ENCODE peak calls at places on chromosomes 3 and 15, in five cellular contexts. K is esophagus muscularis mucosa, P is A549, X is ovary, G is stomach. Z is an unnamed sample.

GRCh38 chr3:8455451-8456117 is 46.0 kb upstream of the LMCD1 start:
- DNase-seq in K (no peak), P (no peak), X (no peak), G (no peak), Z (no peak)

GRCh38 chr15:59532770-59533379 is 78.7 kb upstream of the GCNT3 start:
- DNase-seq in K (no peak), P (peak; percentile 76), X (peak; percentile 24), G (peak; percentile 25), Z (no peak)

GRCh38 chr3:169812844-169813677 is at the start of the genes LRRC34 and LRRIQ4:
- DNase-seq in K (no peak), P (no peak), X (peak; percentile 59), G (peak; percentile 69), Z (peak; percentile 70)

GRCh38 chr3:23170306-23170705 is 32.8 kb upstream of the UBE2E2 start:
- DNase-seq in K (no peak), P (peak; percentile 8), X (no peak), G (no peak), Z (no peak)

GRCh38 chr3:115713247-115713646 is 89.9 kb downstream of the GAP43 start:
- DNase-seq in K (no peak), P (no peak), X (no peak), G (peak; percentile 85), Z (no peak)

GRCh38 chr3:124168271-124168670 is 176.3 kb upstream of the ROPN1 start:
- DNase-seq in K (no peak), P (no peak), X (no peak), G (no peak), Z (no peak)

GRCh38 chr3:114411292-114411691 is 117.5 kb downstream of the TIGIT start:
- DNase-seq in K (no peak), P (no peak), X (peak; percentile 44), G (no peak), Z (no peak)

GRCh38 chr15:45425135-45425534 is 46.8 kb upstream of the GATM start:
- DNase-seq in K (peak; percentile 29), P (no peak), X (no peak), G (no peak), Z (no peak)

GRCh38 chr3:119294402-119294888 is 262 bp downstream of the ARHGAP31 start:
- DNase-seq in K (peak; percentile 92), P (peak; percentile 32), X (peak; percentile 57), G (peak; percentile 68), Z (peak; percentile 24)

GRCh38 chr15:91271565-91272153 is 171.6 kb downstream of the SV2B start:
- DNase-seq in K (no peak), P (peak; percentile 76), X (peak; percentile 50), G (peak; percentile 58), Z (peak; percentile 38)

GRCh38 chr3:76943058-76943457 is 96.8 kb upstream of the ROBO2 start:
- DNase-seq in K (no peak), P (no peak), X (no peak), G (no peak), Z (no peak)

GRCh38 chr3:86814918-86815655 is 175.9 kb downstream of the VGLL3 start:
- DNase-seq in K (no peak), P (no peak), X (no peak), G (no peak), Z (no peak)

GRCh38 chr3:100710355-100711198 is 1.3 kb downstream of the TFG start:
- DNase-seq in K (no peak), P (peak; percentile 82), X (no peak), G (peak; percentile 32), Z (no peak)

GRCh38 chr3:190528721-190529120 is 14.8 kb downstream of the IL1RAP start:
- DNase-seq in K (no peak), P (no peak), X (no peak), G (no peak), Z (no peak)

GRCh38 chr3:155741598-155741997 is 3.3 kb downstream of the PLCH1 start:
- DNase-seq in K (no peak), P (no peak), X (no peak), G (no peak), Z (no peak)

GRCh38 chr3:125594581-125595011 is 701 bp downstream of the OSBPL11 start:
- DNase-seq in K (no peak), P (peak; percentile 11), X (peak; percentile 23), G (no peak), Z (peak; percentile 35)

GRCh38 chr15:89749059-89749458 is 2.0 kb downstream of the MESP1 start:
- DNase-seq in K (no peak), P (no peak), X (no peak), G (no peak), Z (no peak)

GRCh38 chr3:53318522-53318921 is 28.8 kb downstream of the DCP1A start:
- DNase-seq in K (no peak), P (no peak), X (no peak), G (no peak), Z (no peak)

GRCh38 chr3:12750658-12751071 is 8.4 kb downstream of the TMEM40 start:
- DNase-seq in K (no peak), P (no peak), X (no peak), G (no peak), Z (no peak)

GRCh38 chr3:130342821-130343661 is 2.4 kb upstream of the COL6A5 start:
- DNase-seq in K (no peak), P (no peak), X (no peak), G (no peak), Z (no peak)

GRCh38 chr3:24303057-24303754 is 191.4 kb downstream of the THRB start:
- DNase-seq in K (no peak), P (no peak), X (no peak), G (no peak), Z (no peak)

GRCh38 chr15:43215961-43216360 is 4.9 kb downstream of the EPB42 start:
- DNase-seq in K (no peak), P (peak; percentile 25), X (no peak), G (no peak), Z (no peak)

GRCh38 chr3:102018544-102018943 is 169.2 kb downstream of the NFKBIZ start:
- DNase-seq in K (no peak), P (no peak), X (no peak), G (no peak), Z (no peak)

GRCh38 chr3:17830786-17831185 is 88.4 kb upstream of the TBC1D5 start:
- DNase-seq in K (no peak), P (no peak), X (no peak), G (no peak), Z (no peak)

DNA sequence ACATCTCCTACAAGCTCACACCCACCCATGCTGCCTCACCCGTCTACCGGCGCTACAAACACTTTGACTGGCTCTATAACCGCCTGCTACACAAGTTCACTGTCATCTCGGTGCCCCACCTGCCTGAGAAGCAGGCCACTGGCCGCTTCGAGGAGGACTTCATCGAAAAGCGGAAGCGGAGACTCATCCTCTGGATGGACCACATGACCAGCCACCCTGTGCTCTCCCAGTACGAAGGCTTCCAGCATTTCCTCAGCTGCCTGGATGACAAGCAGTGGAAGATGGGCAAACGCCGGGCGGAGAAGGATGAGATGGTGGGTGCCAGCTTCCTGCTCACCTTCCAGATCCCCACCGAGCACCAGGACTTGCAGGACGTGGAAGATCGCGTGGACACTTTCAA is 2.1 kb downstream of the SNX33 start:
- DNase-seq in K (no peak), P (no peak), X (no peak), G (no peak), Z (no peak)
- H3K27ac ChIP-seq in K (peak overlapping the region; percentile 2), P (no peak overlapping the region), X (no peak overlapping the region), G (no peak overlapping the region), Z (peak overlapping the region; percentile 95)

DNA sequence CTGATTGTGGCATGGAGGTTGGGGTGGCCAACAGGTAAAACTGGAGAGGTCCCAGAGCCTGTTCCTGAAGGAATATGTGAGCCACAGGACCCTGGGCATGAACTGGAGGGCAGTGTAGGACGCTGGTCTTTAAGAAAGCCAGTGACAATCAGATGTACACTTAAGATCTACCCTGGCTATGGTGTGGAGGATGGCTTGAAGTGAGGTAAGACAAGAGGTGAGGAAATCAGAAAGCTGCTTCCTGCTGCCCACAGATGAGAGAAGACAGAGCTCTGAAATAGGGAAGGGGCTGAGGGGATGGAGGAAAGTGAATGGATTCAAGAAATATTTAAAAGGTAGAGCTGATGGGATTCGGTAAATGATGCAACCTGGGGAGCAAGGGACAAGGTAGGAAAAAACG is 22.7 kb upstream of the KLHL6 start:
- DNase-seq in K (no peak), P (no peak), X (no peak), G (no peak), Z (no peak)
- H3K4me1 ChIP-seq in K (peaks cover 27% of the 10 kb centered on the region), P (no peaks in the 10 kb centered on the region), X (peaks cover 22% of the 10 kb centered on the region), G (no peaks in the 10 kb centered on the region), Z (no peaks in the 10 kb centered on the region)

DNA sequence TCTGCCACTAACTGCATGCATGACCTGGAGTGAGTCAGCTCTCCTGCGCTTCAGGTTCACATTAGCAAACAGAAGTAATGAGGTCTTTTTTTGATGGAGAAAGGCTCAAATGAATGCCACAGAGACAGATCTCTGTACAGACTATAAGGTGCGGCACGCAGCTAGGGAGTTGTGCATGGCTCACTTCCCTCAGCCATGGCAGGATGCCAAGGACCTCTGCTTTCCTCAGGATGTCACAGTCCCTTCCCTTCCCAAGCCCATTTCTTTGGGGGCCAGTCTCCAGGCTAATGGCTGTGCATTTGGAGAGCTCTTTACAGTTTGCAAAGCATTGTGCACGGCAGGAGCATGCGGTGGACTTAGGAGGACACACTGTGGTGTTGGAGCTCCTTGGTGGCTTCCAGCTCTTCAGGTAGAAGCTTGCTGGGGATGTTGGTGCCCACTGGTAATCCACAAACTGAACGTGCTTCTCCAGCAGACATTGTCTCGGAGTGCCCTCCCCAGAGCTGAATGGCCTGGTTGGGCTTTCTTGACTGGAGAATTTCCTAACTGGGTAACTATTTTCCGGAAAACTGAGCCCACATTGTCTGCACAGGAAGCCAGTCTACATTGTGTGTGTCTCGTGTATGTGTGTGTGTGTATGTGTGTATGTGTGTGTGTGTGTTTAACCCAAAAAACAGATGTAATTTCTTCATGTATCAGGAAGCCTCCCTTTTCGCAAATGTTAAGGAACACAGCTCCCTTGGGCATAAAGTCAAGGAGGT is 172.5 kb upstream of the TLE3 start:
- DNase-seq in K (no peak), P (no peak), X (no peak), G (no peak), Z (peak; percentile 58)
- TF ChIP-seq EP300 in K (no peak), P (no peak), X (no peak), G (no peak), Z (peak; percentile 92)

DNA sequence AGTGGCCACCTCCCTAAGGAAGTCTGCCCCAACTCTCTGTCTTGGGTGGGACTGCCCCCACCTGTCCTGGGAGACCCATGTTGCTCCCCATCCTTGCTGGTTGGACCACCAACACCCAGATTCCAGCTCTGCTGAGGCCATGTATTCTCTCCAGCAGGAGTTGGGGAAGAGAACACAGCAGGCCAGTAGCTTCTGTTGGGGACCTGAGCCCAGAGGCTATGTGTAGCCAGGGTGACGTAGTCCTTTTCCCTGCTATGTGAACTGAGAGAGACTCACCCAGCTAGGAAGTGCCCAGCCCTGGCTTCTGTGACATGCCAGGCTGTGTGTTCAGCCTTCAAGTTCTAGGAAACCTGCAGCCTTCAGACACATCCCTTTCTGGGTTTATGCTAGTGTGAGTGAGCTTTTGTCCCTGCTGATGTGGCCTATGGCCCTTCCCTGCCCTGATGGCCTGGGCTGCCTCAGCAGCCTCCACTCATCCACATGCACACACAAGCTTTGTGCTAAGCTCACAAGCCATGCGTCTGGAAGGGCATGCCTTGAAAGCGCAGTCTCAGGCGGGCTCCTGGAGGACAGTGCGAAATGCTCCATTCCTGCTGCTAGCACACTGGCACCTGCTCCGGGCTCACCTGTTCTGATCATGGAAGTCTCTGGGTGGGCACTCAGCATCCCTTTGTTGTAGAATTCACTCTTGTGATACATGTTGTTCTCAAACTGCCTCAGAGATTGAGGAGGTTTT is 42.6 kb downstream of the KY start:
- DNase-seq in K (peak; percentile 80), P (no peak), X (no peak), G (no peak), Z (no peak)
- H3K27ac ChIP-seq in K (no peak overlapping the region), P (no peak overlapping the region), X (no peak overlapping the region), G (no peak overlapping the region), Z (no peak overlapping the region)

GRCh38 chr3:149375824-149376196 is 1.6 kb downstream of the TM4SF1 start:
- DNase-seq in K (no peak), P (no peak), X (no peak), G (no peak), Z (no peak)
- H3K4me1 ChIP-seq in K (peaks cover 30% of the 10 kb centered on the region), P (peaks cover 57% of the 10 kb centered on the region), X (peaks cover 8% of the 10 kb centered on the region), G (peaks cover 54% of the 10 kb centered on the region), Z (peaks cover 8% of the 10 kb centered on the region)